ENCODE peak calls at places on chromosome 18, in six cellular contexts. K, W, N, S, Z and G are unnamed samples.

GRCh38 chr18:3456686-3457069 is 6.7 kb downstream of the TGIF1 start:
- DNase-seq in K (no peak), W (no peak), N (no peak), S (no peak), Z (peak; percentile 83), G (no peak)

GRCh38 chr18:44465337-44465736 is 215.4 kb upstream of the SETBP1 start:
- DNase-seq in K (no peak), W (no peak), N (no peak), S (peak; percentile 54), Z (no peak), G (no peak)

GRCh38 chr18:50644807-50645206 is 84.9 kb downstream of the MAPK4 start:
- DNase-seq in K (no peak), W (no peak), N (no peak), S (no peak), Z (peak; percentile 39), G (no peak)

GRCh38 chr18:50729326-50729725 is 90.5 kb downstream of the MRO start:
- DNase-seq in K (no peak), W (no peak), N (no peak), S (no peak), Z (no peak), G (no peak)

GRCh38 chr18:75477913-75478312 is 50.4 kb upstream of the SMIM21 start:
- DNase-seq in K (peak; percentile 41), W (no peak), N (no peak), S (no peak), Z (no peak), G (no peak)

GRCh38 chr18:13510594-13510993 is 215.8 kb downstream of the FAM210A start:
- DNase-seq in K (no peak), W (no peak), N (no peak), S (no peak), Z (no peak), G (no peak)

GRCh38 chr18:41226186-41226585 is 728.8 kb upstream of the PIK3C3 start:
- DNase-seq in K (no peak), W (no peak), N (no peak), S (no peak), Z (no peak), G (no peak)

GRCh38 chr18:39806519-39806918 is 2148.5 kb upstream of the PIK3C3 start:
- DNase-seq in K (peak; percentile 69), W (no peak), N (no peak), S (no peak), Z (peak; percentile 35), G (no peak)

GRCh38 chr18:47254341-47254939 is 3.0 kb upstream of the SKOR2 start:
- DNase-seq in K (peak; percentile 35), W (no peak), N (no peak), S (no peak), Z (no peak), G (no peak)

GRCh38 chr18:8894823-8895222 is 189.5 kb downstream of the MTCL1 start:
- DNase-seq in K (no peak), W (no peak), N (no peak), S (no peak), Z (no peak), G (no peak)

GRCh38 chr18:65091737-65092329 is 659.0 kb upstream of the CDH7 start:
- DNase-seq in K (peak; percentile 3), W (no peak), N (no peak), S (no peak), Z (peak; percentile 21), G (peak; percentile 2)

GRCh38 chr18:62710417-62710816 is 4.9 kb upstream of the PHLPP1 start:
- DNase-seq in K (peak; percentile 12), W (no peak), N (no peak), S (no peak), Z (no peak), G (no peak)

GRCh38 chr18:76791642-76792041 is 30.7 kb upstream of the ZNF236 start:
- DNase-seq in K (no peak), W (no peak), N (no peak), S (no peak), Z (peak; percentile 9), G (no peak)

GRCh38 chr18:11260963-11261441 is 111.6 kb upstream of the PIEZO2 start:
- DNase-seq in K (no peak), W (no peak), N (no peak), S (no peak), Z (no peak), G (no peak)

GRCh38 chr18:58106674-58107058 is 62.6 kb downstream of the NEDD4L start:
- DNase-seq in K (no peak), W (no peak), N (no peak), S (no peak), Z (no peak), G (no peak)

GRCh38 chr18:26458526-26459232 is 89.7 kb downstream of the KCTD1 start:
- DNase-seq in K (peak; percentile 58), W (no peak), N (no peak), S (peak; percentile 58), Z (no peak), G (no peak)

GRCh38 chr18:11951390-11951851 is 29.9 kb upstream of the IMPA2 start:
- DNase-seq in K (no peak), W (no peak), N (no peak), S (no peak), Z (no peak), G (no peak)

GRCh38 chr18:75238100-75238499 is 27.5 kb downstream of the TSHZ1 start:
- DNase-seq in K (no peak), W (no peak), N (no peak), S (no peak), Z (no peak), G (no peak)

GRCh38 chr18:51510020-51510419 is 312.5 kb upstream of the MEX3C start:
- DNase-seq in K (no peak), W (no peak), N (no peak), S (no peak), Z (no peak), G (no peak)

GRCh38 chr18:67705748-67706147 is 189.2 kb upstream of the DSEL start:
- DNase-seq in K (peak; percentile 31), W (no peak), N (no peak), S (no peak), Z (peak; percentile 6), G (no peak)

GRCh38 chr18:21272016-21272582 is 30.1 kb downstream of the GREB1L start:
- DNase-seq in K (no peak), W (no peak), N (no peak), S (no peak), Z (no peak), G (no peak)

GRCh38 chr18:13889661-13890060 is 25.7 kb downstream of the MC2R start:
- DNase-seq in K (no peak), W (no peak), N (no peak), S (no peak), Z (peak; percentile 4), G (no peak)

GRCh38 chr18:48136051-48136543 is 205.6 kb upstream of the SMAD2 start:
- DNase-seq in K (no peak), W (no peak), N (no peak), S (no peak), Z (no peak), G (no peak)

GRCh38 chr18:61459896-61460295 is 126.7 kb downstream of the CDH20 start:
- DNase-seq in K (no peak), W (no peak), N (no peak), S (no peak), Z (no peak), G (no peak)

GRCh38 chr18:24543408-24544140 is 83.1 kb downstream of the HRH4 start:
- DNase-seq in K (no peak), W (no peak), N (no peak), S (no peak), Z (no peak), G (no peak)